ENCODE peak calls at places on chromosome 17, in five cellular contexts. Y is WTC11, K is fibroblast of the aortic adventitia, G is mucosa of descending colon, C is fibroblast of mammary gland. H is an unnamed sample.

GRCh38 chr17:76872221-76872873 is 4.1 kb downstream of the MGAT5B start:
- DNase-seq in Y (no peak), K (peak; percentile 84), G (peak; percentile 21), C (peak; percentile 79), H (no peak)

GRCh38 chr17:72079700-72080099 is 41.1 kb upstream of the SOX9 start:
- DNase-seq in Y (no peak), K (peak; percentile 7), G (no peak), C (no peak), H (no peak)

GRCh38 chr17:77164483-77165030 is 23.8 kb downstream of the SEC14L1 start:
- DNase-seq in Y (no peak), K (no peak), G (no peak), C (no peak), H (peak; percentile 50)

GRCh38 chr17:13477180-13477611 is 124.5 kb downstream of the HS3ST3A1 start:
- DNase-seq in Y (no peak), K (peak; percentile 66), G (no peak), C (peak; percentile 74), H (no peak)

GRCh38 chr17:50519141-50519834 is 11.0 kb downstream of the MYCBPAP start:
- DNase-seq in Y (no peak), K (no peak), G (no peak), C (peak; percentile 44), H (no peak)

GRCh38 chr17:77728871-77729270 is 229.6 kb upstream of the TNRC6C start:
- DNase-seq in Y (no peak), K (no peak), G (no peak), C (no peak), H (no peak)

GRCh38 chr17:44308865-44309264 is 464 bp downstream of the RUNDC3A start:
- DNase-seq in Y (no peak), K (no peak), G (no peak), C (no peak), H (peak; percentile 60)

GRCh38 chr17:28896884-28897768 is at the start of gene FLOT2:
- DNase-seq in Y (peak; percentile 72), K (peak; percentile 62), G (peak; percentile 69), C (peak; percentile 47), H (peak; percentile 89)

GRCh38 chr17:7141824-7142223 is 27.2 kb upstream of the ASGR2 start:
- DNase-seq in Y (no peak), K (no peak), G (peak; percentile 84), C (no peak), H (no peak)

GRCh38 chr17:19712436-19713004 is 3.9 kb downstream of the SLC47A2 start:
- DNase-seq in Y (no peak), K (no peak), G (no peak), C (no peak), H (no peak)

GRCh38 chr17:19714542-19715411 is 1.6 kb downstream of the SLC47A2 start:
- DNase-seq in Y (no peak), K (no peak), G (peak; percentile 56), C (no peak), H (no peak)

GRCh38 chr17:19716108-19717030 is at the start of gene SLC47A2:
- DNase-seq in Y (no peak), K (no peak), G (no peak), C (no peak), H (no peak)

GRCh38 chr17:19713901-19714361 is 2.5 kb downstream of the SLC47A2 start:
- DNase-seq in Y (no peak), K (no peak), G (no peak), C (no peak), H (no peak)

DNA sequence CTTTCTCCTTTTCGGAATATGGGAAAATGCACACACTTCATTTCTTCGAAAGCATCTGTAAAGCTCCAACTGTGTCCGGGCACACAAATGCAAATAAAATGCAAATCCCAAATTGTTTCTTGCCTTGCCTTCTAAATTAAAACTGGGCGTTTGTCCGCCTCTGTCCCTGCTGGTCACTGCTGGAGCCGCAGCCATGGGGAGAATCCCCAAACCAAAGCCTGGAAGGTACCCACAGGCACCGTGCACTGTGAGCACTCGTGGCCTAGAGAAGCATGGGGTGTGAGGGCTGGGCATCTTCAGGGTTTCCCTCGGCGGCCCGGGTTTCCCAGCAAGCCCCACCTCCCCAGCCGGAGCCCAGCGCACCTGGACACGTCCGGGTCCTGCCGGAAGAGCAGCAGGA is 2.9 kb downstream of the SLC47A2 start:
- DNase-seq in Y (peak; percentile 68), K (no peak), G (no peak), C (no peak), H (no peak)
- TF ChIP-seq CTCF in Y (peak; percentile 13), K (peak; percentile 32), G (no peak), C (peak; percentile 17), H (peak; percentile 27)

DNA sequence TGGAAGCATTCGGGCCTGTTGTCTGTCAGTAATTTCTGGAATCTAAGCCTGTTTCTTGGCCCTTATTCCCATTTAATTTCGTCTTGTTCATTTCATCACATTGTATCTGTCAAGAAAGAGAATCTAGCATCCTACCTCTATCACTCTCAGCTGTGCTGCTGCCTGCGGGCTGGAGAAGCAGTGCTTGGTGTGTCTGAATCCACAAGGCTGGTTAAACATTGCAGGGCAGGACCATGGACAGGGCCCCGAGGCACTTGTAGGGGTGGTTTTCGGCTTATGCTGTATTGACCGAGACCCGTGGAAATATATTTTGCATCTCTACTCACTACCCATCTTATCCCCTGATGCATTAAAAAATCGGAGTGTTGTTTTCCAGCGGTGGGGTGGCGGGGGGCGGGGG is 3.1 kb downstream of the RAB11FIP4 start:
- DNase-seq in Y (peak; percentile 82), K (peak; percentile 83), G (peak; percentile 73), C (peak; percentile 63), H (no peak)
- TF ChIP-seq CTCF in Y (no peak), K (no peak), G (no peak), C (no peak), H (no peak)

GRCh38 chr17:30600062-30600829 is 123.0 kb downstream of the GOSR1 start:
- DNase-seq in Y (peak; percentile 88), K (peak; percentile 72), G (peak; percentile 86), C (peak; percentile 67), H (peak; percentile 87)
- TF ChIP-seq CTCF in Y (no peak), K (peak; percentile 82), G (peak; percentile 34), C (peak; percentile 67), H (peak; percentile 60)

GRCh38 chr17:79922798-79923197 is 83.6 kb upstream of the CBX4 start:
- DNase-seq in Y (no peak), K (no peak), G (no peak), C (no peak), H (no peak)

GRCh38 chr17:79923974-79924638 is 84.9 kb upstream of the CBX4 start:
- DNase-seq in Y (peak; percentile 97), K (peak; percentile 17), G (peak; percentile 74), C (no peak), H (peak; percentile 91)

GRCh38 chr17:79925242-79925957 is 86.2 kb upstream of the CBX4 start:
- DNase-seq in Y (no peak), K (peak; percentile 27), G (peak; percentile 83), C (no peak), H (no peak)

GRCh38 chr17:79926002-79926307 is 86.7 kb upstream of the CBX4 start:
- DNase-seq in Y (no peak), K (no peak), G (no peak), C (no peak), H (no peak)

DNA sequence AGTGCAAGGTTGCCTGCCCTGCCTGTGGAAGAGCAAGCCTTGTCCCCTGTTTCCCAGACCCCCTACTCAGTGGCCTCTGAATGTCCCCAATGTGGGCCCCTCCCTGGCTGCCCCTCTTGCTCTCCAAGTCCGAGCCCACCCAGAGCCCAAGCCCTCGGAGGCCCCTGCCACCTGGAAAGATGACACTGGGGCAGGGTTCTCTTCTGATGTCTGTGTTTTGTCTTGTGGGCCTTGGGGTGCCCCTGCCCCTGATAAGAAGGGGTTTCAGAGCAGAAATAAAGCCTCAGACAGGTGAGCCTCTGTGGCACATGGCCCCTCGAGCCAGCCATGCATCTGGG is 85.4 kb upstream of the CBX4 start:
- DNase-seq in Y (no peak), K (no peak), G (no peak), C (no peak), H (no peak)
- TF ChIP-seq CTCF in Y (peak; percentile 2), K (no peak), G (no peak), C (no peak), H (no peak)

GRCh38 chr17:16108858-16109257 is 106.5 kb downstream of the NCOR1 start:
- DNase-seq in Y (no peak), K (no peak), G (no peak), C (no peak), H (no peak)
- TF ChIP-seq CTCF in Y (no peak), K (no peak), G (no peak), C (no peak), H (no peak)

DNA sequence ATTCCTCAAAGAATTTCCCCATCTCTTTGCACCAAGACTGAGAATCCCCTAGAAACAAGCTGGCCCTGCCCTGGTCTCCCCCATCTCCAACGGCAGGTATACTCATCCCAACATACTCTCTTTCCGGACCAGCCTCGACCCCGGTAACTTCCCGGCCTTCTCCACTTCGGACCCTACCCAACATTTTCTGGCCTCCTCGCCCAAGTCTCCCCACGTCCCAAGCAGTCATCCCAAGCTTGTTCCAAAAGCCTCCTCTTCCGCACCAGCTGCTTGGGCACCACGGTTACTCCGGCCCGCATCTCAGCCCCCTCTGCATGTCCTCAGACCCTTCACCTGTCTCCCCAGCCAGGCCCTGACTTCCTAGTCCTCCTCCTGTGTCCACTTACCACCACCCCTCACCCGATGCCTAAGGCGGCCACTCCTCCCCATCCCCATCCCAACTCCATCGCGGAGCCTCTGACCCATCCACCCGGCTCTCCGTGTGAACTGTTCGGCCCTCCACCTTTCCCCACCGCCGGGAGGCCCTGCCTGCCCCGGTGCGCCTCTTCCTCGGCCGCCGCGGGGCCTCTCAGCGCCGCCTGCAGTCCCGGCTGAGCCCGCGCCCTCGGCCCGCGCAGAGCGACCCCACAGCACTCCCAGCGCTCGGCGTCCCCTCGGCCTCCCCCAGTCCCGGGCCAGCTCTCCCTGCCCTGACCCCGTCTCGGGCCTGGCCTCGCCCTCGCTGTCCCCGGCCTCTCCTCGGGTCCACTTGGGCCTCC is 993 bp downstream of the PITPNA start:
- DNase-seq in Y (peak; percentile 42), K (no peak), G (no peak), C (no peak), H (no peak)
- TF ChIP-seq CTCF in Y (no peak), K (peak; percentile 8), G (no peak), C (no peak), H (peak; percentile 30)